ENCODE peak calls at places on chromosomes 16 and 17, in five cellular contexts. J, M, T, U and G are unnamed samples.

GRCh38 chr16:66502020-66502913 is 47.7 kb downstream of the TK2 start:
- DNase-seq in J (no peak), M (no peak), T (no peak), U (peak), G (no peak)

GRCh38 chr16:6170022-6170421 is 1072.4 kb upstream of the EEF2KMT start:
- DNase-seq in J (no peak), M (no peak), T (no peak), U (no peak), G (no peak)

GRCh38 chr17:47742319-47743181 is 9.5 kb downstream of the TBX21 start:
- DNase-seq in J (no peak), M (peak), T (peak), U (peak), G (no peak)

GRCh38 chr16:20851601-20852000 is 45.3 kb downstream of the REXO5 start:
- DNase-seq in J (no peak), M (no peak), T (no peak), U (peak), G (peak)

GRCh38 chr17:7439462-7440112 is at the start of gene FGF11:
- DNase-seq in J (no peak), M (no peak), T (no peak), U (no peak), G (no peak)

GRCh38 chr17:15298176-15298575 is 33.0 kb upstream of the PMP22 start:
- DNase-seq in J (no peak), M (no peak), T (no peak), U (peak), G (peak)

GRCh38 chr16:68792465-68793324 is 50.6 kb upstream of the TANGO6 start:
- DNase-seq in J (no peak), M (no peak), T (no peak), U (peak), G (no peak)

GRCh38 chr17:48589060-48589830 is 796 bp downstream of the HOXB3 start:
- DNase-seq in J (no peak), M (no peak), T (no peak), U (no peak), G (no peak)

GRCh38 chr17:20190605-20191004 is 181.4 kb downstream of the SPECC1 start:
- DNase-seq in J (no peak), M (no peak), T (no peak), U (no peak), G (no peak)

GRCh38 chr17:37483311-37484039 is 6.2 kb upstream of the DUSP14 start:
- DNase-seq in J (no peak), M (no peak), T (no peak), U (peak), G (peak)

GRCh38 chr17:49555495-49556018 is 20.1 kb upstream of the NXPH3 start:
- DNase-seq in J (no peak), M (no peak), T (no peak), U (no peak), G (no peak)

GRCh38 chr17:48127371-48128051 is 19.9 kb downstream of the SNX11 start:
- DNase-seq in J (no peak), M (no peak), T (no peak), U (peak), G (no peak)

GRCh38 chr17:1573932-1574696 is 11.5 kb upstream of the PITPNA start:
- DNase-seq in J (no peak), M (peak), T (peak), U (peak), G (peak)

GRCh38 chr16:52463904-52464303 is 83.0 kb downstream of the TOX3 start:
- DNase-seq in J (no peak), M (no peak), T (no peak), U (no peak), G (no peak)

GRCh38 chr16:81610144-81610842 is 165.7 kb downstream of the CMIP start:
- DNase-seq in J (no peak), M (no peak), T (no peak), U (peak), G (no peak)

GRCh38 chr16:58543685-58544084 is 28.4 kb downstream of the SETD6 start:
- DNase-seq in J (no peak), M (no peak), T (no peak), U (no peak), G (no peak)

GRCh38 chr16:2926660-2927646 is 15.2 kb downstream of the FLYWCH1 start:
- DNase-seq in J (peak), M (peak), T (peak), U (peak), G (peak)

GRCh38 chr16:84663433-84664101 is 15.3 kb downstream of the KLHL36 start:
- DNase-seq in J (no peak), M (no peak), T (no peak), U (no peak), G (no peak)

GRCh38 chr17:49201481-49201927 is 8.9 kb downstream of the GNGT2 start:
- DNase-seq in J (no peak), M (no peak), T (no peak), U (peak), G (no peak)

GRCh38 chr17:68759343-68760140 is 158.4 kb upstream of the FAM20A start:
- DNase-seq in J (no peak), M (peak), T (peak), U (peak), G (peak)

GRCh38 chr17:45315583-45316270 is 1.1 kb downstream of the MAP3K14 start:
- DNase-seq in J (no peak), M (no peak), T (no peak), U (no peak), G (no peak)

GRCh38 chr17:28916302-28916934 is 13.5 kb upstream of the DHRS13 start:
- DNase-seq in J (no peak), M (no peak), T (peak), U (peak), G (no peak)

GRCh38 chr16:53111078-53111776 is 56.4 kb downstream of the CHD9 start:
- DNase-seq in J (no peak), M (no peak), T (no peak), U (peak), G (no peak)

GRCh38 chr17:35907691-35908090 is 22.9 kb downstream of the RDM1 start:
- DNase-seq in J (no peak), M (no peak), T (no peak), U (peak), G (no peak)

GRCh38 chr17:50944054-50944901 is 78.1 kb upstream of the TOB1 start:
- DNase-seq in J (peak), M (peak), T (peak), U (peak), G (peak)

GRCh38 chr17:34009946-34010345 is 245.1 kb upstream of the CCL2 start:
- DNase-seq in J (no peak), M (no peak), T (no peak), U (no peak), G (no peak)

GRCh38 chr16:4110065-4110464 is 6.2 kb downstream of the ADCY9 start:
- DNase-seq in J (no peak), M (no peak), T (no peak), U (no peak), G (no peak)

GRCh38 chr17:49677933-49678847 is at the start of gene SPOP:
- DNase-seq in J (peak), M (peak), T (peak), U (peak), G (peak)

GRCh38 chr17:80890551-80890930 is 101.1 kb upstream of the CHMP6 start:
- DNase-seq in J (no peak), M (no peak), T (no peak), U (no peak), G (no peak)